ENCODE peak calls at places on chromosomes 1 and 21, in nine cellular contexts. D, T, L, A, H, F, Q, Z and I are unnamed samples. For H3K27me3, the result is how much of the 10 kb centered on the place peaks cover.

GRCh38 chr1:153506831-153507413 is 28.9 kb downstream of the S100A6 start:
- DNase-seq in H (peak), L (peak), Z (peak), F (peak), T (peak), Q (peak), A (no peak), D (peak), I (peak)

GRCh38 chr1:198879711-198880306 is 241.0 kb downstream of the PTPRC start:
- DNase-seq in Z (no peak), A (no peak), Q (peak), L (no peak), F (no peak), D (no peak), H (no peak), T (no peak), I (no peak)

GRCh38 chr21:45299026-45299863 is 11.6 kb upstream of the POFUT2 start:
- DNase-seq in Z (no peak), F (peak), H (no peak), D (peak), T (peak), A (no peak), L (peak), Q (no peak), I (no peak)

GRCh38 chr1:219466766-219467165 is 146.1 kb downstream of the ZC3H11B start:
- DNase-seq in Q (no peak), A (no peak), H (no peak), D (no peak), Z (no peak), L (no peak), F (no peak), T (no peak), I (no peak)

GRCh38 chr1:2525896-2526823 is at the start of gene PANK4:
- DNase-seq in H (peak), T (peak), F (peak), Z (peak), L (peak), D (peak), Q (peak), A (peak), I (peak)

GRCh38 chr1:153945795-153946621 is 510 bp downstream of the DENND4B start:
- DNase-seq in F (peak), H (peak), A (no peak), T (peak), L (peak), Z (peak), Q (peak), D (peak), I (peak)

GRCh38 chr1:115829023-115829674 is 11.8 kb downstream of the NHLH2 start:
- DNase-seq in L (no peak), F (peak), D (peak), H (no peak), T (no peak), A (peak), Q (peak), Z (no peak), I (peak)

GRCh38 chr1:214966366-214966765 is 116.2 kb upstream of the KCNK2 start:
- DNase-seq in T (no peak), A (no peak), H (no peak), D (no peak), Q (peak), Z (peak), F (no peak), L (no peak), I (no peak)

GRCh38 chr1:108644984-108645383 is 15.9 kb downstream of the HENMT1 start:
- DNase-seq in T (peak), L (no peak), F (no peak), D (no peak), H (no peak), A (no peak), Q (no peak), Z (peak), I (no peak)

GRCh38 chr1:205588691-205589445 is 42.9 kb downstream of the ELK4 start:
- DNase-seq in H (no peak), F (peak), D (no peak), Q (peak), L (no peak), A (no peak), T (no peak), Z (no peak), I (no peak)

GRCh38 chr1:112625696-112626095 is 6.1 kb downstream of the CAPZA1 start:
- DNase-seq in T (no peak), H (no peak), L (no peak), Z (peak), D (peak), F (no peak), A (no peak), Q (no peak), I (peak)

GRCh38 chr21:43613755-43614638 is 45.3 kb downstream of the HSF2BP start:
- DNase-seq in H (no peak), Q (no peak), D (no peak), A (no peak), F (no peak), L (no peak), T (no peak), Z (no peak), I (no peak)

GRCh38 chr1:176119549-176119948 is 87.5 kb downstream of the COP1 start:
- DNase-seq in D (no peak), T (no peak), Q (no peak), L (no peak), Z (no peak), A (peak), H (no peak), F (no peak), I (no peak)

GRCh38 chr1:203926025-203926540 is 64.7 kb downstream of the SNRPE start:
- DNase-seq in A (no peak), L (no peak), Z (no peak), Q (peak), T (no peak), F (no peak), D (no peak), H (no peak), I (no peak)

GRCh38 chr1:98322966-98323365 is 338.6 kb upstream of the SNX7 start:
- DNase-seq in T (no peak), F (no peak), H (no peak), Q (no peak), Z (no peak), D (no peak), L (no peak), A (no peak), I (no peak)

GRCh38 chr1:215567491-215568286 is 585 bp downstream of the KCTD3 start:
- DNase-seq in H (peak), D (peak), T (peak), L (peak), F (peak), A (no peak), Q (peak), Z (peak), I (peak)

GRCh38 chr1:87450615-87451209 is 122.0 kb downstream of the LMO4 start:
- DNase-seq in F (no peak), D (no peak), L (no peak), T (peak), Q (peak), A (no peak), H (no peak), Z (no peak), I (no peak)

GRCh38 chr1:3651011-3651938 is 1.0 kb upstream of the TP73 start:
- DNase-seq in F (no peak), H (no peak), L (no peak), Z (no peak), D (no peak), T (peak), A (no peak), Q (no peak), I (no peak)

GRCh38 chr1:14369526-14370213 is 228.8 kb upstream of the KAZN start:
- DNase-seq in L (no peak), A (no peak), Q (no peak), Z (no peak), D (no peak), T (no peak), F (no peak), H (no peak), I (no peak)

GRCh38 chr1:155504207-155504606 is 58.4 kb downstream of the ASH1L start:
- DNase-seq in A (peak), F (no peak), Q (no peak), H (no peak), L (no peak), D (no peak), T (no peak), Z (no peak), I (no peak)

GRCh38 chr1:30129421-30130055 is 593.8 kb downstream of the MATN1 start:
- DNase-seq in A (no peak), Z (no peak), T (no peak), H (no peak), F (no peak), D (no peak), L (no peak), Q (no peak), I (no peak)

GRCh38 chr1:207015791-207016190 is 16.8 kb downstream of the C1orf116 start:
- DNase-seq in A (no peak), L (no peak), H (no peak), Z (no peak), Q (no peak), D (no peak), F (no peak), T (no peak), I (no peak)

GRCh38 chr1:63799324-63799723 is 25.5 kb downstream of the ROR1 start:
- DNase-seq in F (no peak), L (no peak), H (no peak), A (no peak), Z (no peak), T (no peak), Q (no peak), D (no peak), I (no peak)

GRCh38 chr1:218247339-218247738 is 37.8 kb upstream of the RRP15 start:
- DNase-seq in L (no peak), Q (no peak), D (no peak), H (no peak), T (no peak), Z (no peak), A (no peak), F (no peak), I (no peak)

GRCh38 chr1:97304366-97304765 is 582.8 kb downstream of the PTBP2 start:
- DNase-seq in D (no peak), A (no peak), T (no peak), F (no peak), H (no peak), Z (no peak), Q (no peak), L (no peak), I (no peak)

GRCh38 chr1:227797144-227797543 is 18.3 kb upstream of the PRSS38 start:
- DNase-seq in A (no peak), D (no peak), T (no peak), H (no peak), Z (no peak), Q (no peak), F (no peak), L (no peak), I (no peak)

GRCh38 chr1:29876441-29876840 is 640.1 kb downstream of the PTPRU start:
- DNase-seq in A (no peak), T (no peak), Z (no peak), Q (no peak), D (no peak), H (no peak), L (no peak), F (no peak), I (no peak)

GRCh38 chr1:201693019-201693372 is 136.0 kb upstream of the IPO9 start:
- DNase-seq in L (no peak), Z (no peak), H (no peak), D (no peak), T (peak), Q (no peak), F (no peak), A (no peak), I (no peak)

GRCh38 chr1:171858701-171859100 is 17.4 kb downstream of the DNM3 start:
- DNase-seq in F (no peak), L (no peak), Q (no peak), H (no peak), A (no peak), T (no peak), Z (no peak), D (no peak), I (no peak)

GRCh38 chr1:228903573-228904122 is 168.4 kb downstream of the RHOU start:
- DNase-seq in Z (peak), T (no peak), D (no peak), Q (no peak), L (no peak), A (no peak), H (no peak), F (no peak), I (no peak)

GRCh38 chr1:37513795-37514349 is 694 bp downstream of the MEAF6 start:
- DNase-seq in H (no peak), T (peak), D (no peak), F (no peak), A (no peak), L (peak), Q (peak), Z (peak), I (peak)

GRCh38 chr1:26701266-26701994 is 5.6 kb downstream of the ARID1A start:
- DNase-seq in D (no peak), L (no peak), Q (no peak), A (no peak), T (no peak), H (no peak), Z (no peak), F (no peak), I (no peak)

GRCh38 chr1:185360714-185361113 is 43.7 kb upstream of the IVNS1ABP start:
- DNase-seq in A (no peak), T (no peak), F (no peak), L (no peak), Z (no peak), H (no peak), D (no peak), Q (no peak), I (no peak)

GRCh38 chr21:16554522-16554921 is 824.7 kb downstream of the USP25 start:
- DNase-seq in L (no peak), H (no peak), A (no peak), T (no peak), D (peak), F (no peak), Z (no peak), Q (peak), I (no peak)

GRCh38 chr1:204130178-204130577 is 21.7 kb downstream of the ETNK2 start:
- DNase-seq in D (no peak), A (no peak), F (no peak), L (peak), Z (peak), H (no peak), T (no peak), Q (peak), I (peak)

GRCh38 chr21:33325222-33326067 is 675 bp downstream of the IFNAR1 start:
- DNase-seq in Z (peak), D (peak), F (peak), A (no peak), T (peak), H (peak), L (peak), Q (peak), I (peak)

GRCh38 chr1:29824025-29824424 is 587.7 kb downstream of the PTPRU start:
- DNase-seq in Z (no peak), Q (no peak), L (no peak), F (no peak), A (no peak), D (no peak), H (no peak), T (no peak), I (no peak)

GRCh38 chr1:94974224-94974623 is 47.3 kb upstream of the CNN3 start:
- DNase-seq in H (no peak), F (no peak), T (no peak), D (no peak), Q (no peak), A (no peak), Z (no peak), L (no peak), I (no peak)

GRCh38 chr1:160797861-160798273 is 1.9 kb downstream of the LY9 start:
- DNase-seq in F (no peak), H (no peak), L (no peak), Z (no peak), Q (no peak), T (no peak), D (no peak), A (no peak), I (no peak)

GRCh38 chr1:110961902-110962301 is 1.8 kb downstream of the LRIF1 start:
- DNase-seq in T (no peak), A (no peak), D (no peak), Z (no peak), F (no peak), L (no peak), H (no peak), Q (no peak), I (no peak)

GRCh38 chr1:110964400-110964903 is 730 bp upstream of the LRIF1 start:
- DNase-seq in Q (no peak), Z (no peak), A (no peak), L (no peak), T (no peak), H (no peak), D (no peak), F (no peak), I (no peak)

GRCh38 chr1:110962892-110963665 is 643 bp downstream of the LRIF1 start:
- DNase-seq in F (peak), A (peak), Q (peak), D (peak), H (peak), T (peak), Z (peak), L (peak), I (peak)

GRCh38 chr1:110960777-110961420 is 2.8 kb downstream of the LRIF1 start:
- DNase-seq in Z (no peak), Q (no peak), T (no peak), A (no peak), L (no peak), D (no peak), F (no peak), H (no peak), I (no peak)

GRCh38 chr1:110963666-110964399 is at the start of gene LRIF1:
- DNase-seq in L (peak), H (peak), D (peak), Z (peak), T (peak), Q (peak), F (peak), A (peak), I (peak)
- TF ChIP-seq POLR2A in L (peak), H (peak), D (peak), Z (peak), T (peak), Q (peak), F (peak), A (peak), I (peak)

DNA sequence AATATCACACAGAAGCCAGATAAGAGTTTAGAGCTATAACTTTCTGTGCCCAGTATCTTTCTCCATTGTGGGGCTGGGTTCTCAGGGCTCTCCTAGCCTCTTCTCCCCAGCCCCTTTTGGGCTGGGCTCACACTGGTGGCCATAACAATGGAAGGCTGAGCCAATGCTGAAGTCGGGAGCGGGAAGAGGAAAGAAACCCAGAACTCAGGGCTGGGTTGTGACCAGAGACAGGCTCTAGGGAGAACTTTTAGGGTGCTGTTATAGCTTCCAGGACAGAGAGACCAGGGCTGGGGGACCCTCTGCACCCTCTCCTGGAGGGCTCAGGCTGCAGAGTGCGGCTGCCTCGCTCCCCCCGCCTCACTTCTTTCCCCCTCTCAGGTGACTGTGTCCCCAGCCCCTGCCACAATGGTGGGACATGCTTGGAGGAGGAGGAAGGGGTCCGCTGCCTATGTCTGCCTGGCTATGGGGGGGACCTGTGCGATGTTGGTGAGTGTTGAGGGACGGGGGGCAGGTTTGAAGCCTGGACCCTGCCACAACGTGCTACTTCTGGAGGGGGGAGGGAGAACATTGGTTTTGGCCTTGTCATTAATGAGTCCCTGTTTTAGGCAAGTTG is 14.1 kb downstream of the BCAN start:
- DNase-seq in Q (no peak), H (no peak), D (no peak), A (no peak), L (no peak), T (no peak), F (no peak), Z (no peak), I (no peak)
- H3K27me3 ChIP-seq in Q (under half), H (under half), D (under half), A (under half), L (under half), T (under half), F (under half), Z (under half), I (under half)

GRCh38 chr21:26169611-26170470 is 729 bp downstream of the APP start:
- DNase-seq in L (peak), Z (peak), T (peak), D (peak), H (peak), Q (peak), A (peak), F (peak), I (peak)
- TF ChIP-seq POLR2A in L (peak), Z (peak), T (no peak), D (no peak), H (no peak), Q (peak), A (no peak), F (no peak), I (peak)

GRCh38 chr1:23904748-23905357 is 8.3 kb downstream of the CNR2 start:
- DNase-seq in Q (no peak), D (no peak), Z (no peak), H (no peak), L (no peak), F (no peak), T (no peak), A (no peak), I (no peak)
- H3K27me3 ChIP-seq in Q (under half), D (under half), Z (under half), H (under half), L (under half), F (under half), T (under half), A (under half), I (under half)

DNA sequence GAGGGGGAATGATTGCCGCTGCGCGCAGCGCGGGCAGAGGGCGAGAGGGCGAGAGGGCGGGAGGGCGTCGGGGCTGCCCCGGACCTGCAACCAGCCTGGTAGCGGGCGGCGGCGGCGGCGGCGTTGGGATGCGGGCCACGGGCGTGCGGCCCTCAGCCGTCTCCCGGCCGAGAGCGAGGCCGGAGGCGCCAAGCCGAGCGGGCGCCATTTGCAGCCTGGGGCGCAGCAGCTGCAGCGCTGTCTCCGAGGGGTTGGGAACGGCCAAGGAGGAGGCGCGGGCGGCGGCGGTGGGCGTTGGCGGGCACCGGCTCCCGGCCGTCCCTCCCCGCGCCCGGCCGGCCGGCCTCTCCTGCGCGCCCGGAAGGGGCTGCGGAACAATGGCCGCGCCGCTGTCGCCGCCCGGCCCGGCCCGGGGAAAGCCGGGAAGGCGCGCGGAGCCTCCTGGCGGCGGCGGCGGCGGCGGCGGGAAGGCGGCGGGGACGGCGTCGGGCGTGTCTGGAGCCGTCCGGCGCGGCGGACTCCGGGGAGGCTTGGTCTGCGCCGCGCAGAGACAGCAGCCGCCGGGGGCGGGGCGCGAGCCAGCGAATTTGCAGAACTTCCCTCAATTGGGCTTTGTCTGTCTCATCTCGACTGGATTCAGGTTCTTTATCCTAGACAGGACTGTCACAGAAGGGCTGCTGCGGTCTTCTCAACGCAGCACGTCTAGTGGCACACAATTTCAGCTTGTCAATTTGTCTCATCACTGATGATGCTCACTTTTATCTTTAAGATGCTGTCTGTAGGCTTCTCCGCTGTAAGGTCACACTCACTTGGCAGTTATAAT is 35.7 kb downstream of the ZBTB8B start:
- DNase-seq in D (peak), F (peak), Q (peak), L (peak), H (peak), T (peak), A (no peak), Z (peak), I (peak)
- TF ChIP-seq POLR2A in D (no peak), F (no peak), Q (peak), L (peak), H (peak), T (peak), A (peak), Z (peak), I (peak)

GRCh38 chr1:90362163-90362562 is 354.9 kb downstream of the BARHL2 start:
- DNase-seq in D (no peak), Q (no peak), F (no peak), H (no peak), L (no peak), A (no peak), T (no peak), Z (no peak), I (no peak)
- H3K27me3 ChIP-seq in D (under half), Q (under half), F (under half), H (under half), L (under half), A (under half), T (under half), Z (under half), I (under half)

DNA sequence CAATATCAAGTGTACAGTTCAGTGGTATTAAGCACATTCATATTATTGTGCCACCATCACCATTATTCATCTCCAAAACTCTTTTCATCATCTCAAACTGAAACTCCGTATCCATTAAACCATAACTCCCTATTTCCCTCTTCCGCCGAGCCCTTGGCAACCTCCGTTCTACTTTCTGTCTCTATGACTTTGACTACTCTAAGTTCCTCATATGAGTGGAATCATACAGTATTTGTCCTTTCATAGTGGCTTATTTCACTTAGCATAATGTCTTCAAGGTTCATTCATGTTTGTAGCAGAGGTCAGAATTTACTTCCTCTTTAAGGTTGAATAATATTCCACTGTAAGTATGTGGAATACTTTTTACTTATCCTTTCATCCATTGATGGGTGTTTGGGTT is 21.7 kb downstream of the SELP start:
- DNase-seq in Q (no peak), F (no peak), A (no peak), T (no peak), H (no peak), D (no peak), Z (no peak), L (no peak), I (no peak)
- TF ChIP-seq POLR2A in Q (no peak), F (no peak), A (no peak), T (no peak), H (no peak), D (no peak), Z (no peak), L (no peak), I (no peak)